ENCODE peak calls at places on chromosomes 2 and 18, in eight cellular contexts. O is ovary; G is dorsolateral prefrontal cortex; T is CD8-positive, alpha-beta T cell; H is GM23248; P is stomach; M is Karpas-422; S is upper lobe of left lung. A is an unnamed sample.
A peak's percentile ranks its signal among the peaks of the same experiment; 100 is the strongest.

GRCh38 chr2:141611981-141612380 is 518.8 kb downstream of the LRP1B start:
- DNase-seq in H (peak; percentile 29), S (no peak), T (no peak), M (no peak), G (no peak), O (no peak), P (no peak), A (no peak)

GRCh38 chr18:39007523-39007922 is 1441.9 kb upstream of the CELF4 start:
- DNase-seq in P (no peak), S (no peak), H (no peak), T (no peak), G (no peak), O (no peak), M (no peak), A (no peak)

GRCh38 chr18:14089781-14090180 is 42.5 kb downstream of the ZNF519 start:
- DNase-seq in M (no peak), P (no peak), S (no peak), H (peak; percentile 35), T (no peak), G (no peak), O (no peak), A (no peak)

GRCh38 chr18:12031836-12032235 is 50.5 kb downstream of the IMPA2 start:
- DNase-seq in M (no peak), G (no peak), O (peak; percentile 83), T (no peak), P (no peak), S (no peak), H (peak; percentile 94), A (no peak)

GRCh38 chr2:145691659-145692058 is 1171.7 kb upstream of the ZEB2 start:
- DNase-seq in S (no peak), O (no peak), P (no peak), M (no peak), T (no peak), H (no peak), G (no peak), A (no peak)

GRCh38 chr2:109715302-109715937 is 78.7 kb upstream of the RGPD5 start:
- DNase-seq in T (no peak), M (no peak), S (no peak), O (no peak), P (peak; percentile 50), H (peak; percentile 56), G (no peak), A (no peak)

GRCh38 chr2:128624956-128625355 is 306.3 kb upstream of the HS6ST1 start:
- DNase-seq in H (no peak), G (no peak), O (no peak), M (no peak), T (no peak), S (no peak), P (no peak), A (no peak)

GRCh38 chr2:31384771-31385276 is 29.7 kb downstream of the XDH start:
- DNase-seq in S (no peak), H (peak; percentile 98), M (no peak), T (peak; percentile 13), P (no peak), G (no peak), O (no peak), A (no peak)

GRCh38 chr2:233402774-233403173 is 48.5 kb downstream of the DGKD start:
- DNase-seq in S (no peak), G (no peak), P (peak; percentile 23), O (peak; percentile 1), T (no peak), H (no peak), M (no peak), A (no peak)

GRCh38 chr2:27442282-27442980 is at the start of gene KRTCAP3:
- DNase-seq in S (peak; percentile 75), O (peak; percentile 34), H (no peak), G (no peak), M (no peak), T (peak; percentile 72), P (peak; percentile 87), A (peak; percentile 56)

GRCh38 chr18:35038881-35039491 is 2.2 kb upstream of the MAPRE2 start:
- DNase-seq in H (no peak), P (no peak), M (peak; percentile 97), S (no peak), O (no peak), G (no peak), T (no peak), A (no peak)

GRCh38 chr18:60870261-60870966 is 462.8 kb upstream of the CDH20 start:
- DNase-seq in G (no peak), S (no peak), O (no peak), M (no peak), T (no peak), P (no peak), H (no peak), A (no peak)

GRCh38 chr2:133773862-133774674 is 205.8 kb upstream of the NCKAP5 start:
- DNase-seq in T (no peak), P (no peak), M (no peak), H (no peak), O (no peak), S (no peak), G (no peak), A (no peak)

GRCh38 chr2:10471956-10472355 is 23.8 kb upstream of the ODC1 start:
- DNase-seq in P (no peak), T (no peak), O (no peak), M (no peak), S (no peak), G (no peak), H (no peak), A (no peak)

GRCh38 chr2:234251326-234252271 is 201.1 kb downstream of the SPP2 start:
- DNase-seq in M (no peak), T (peak; percentile 4), P (no peak), O (no peak), G (no peak), H (peak; percentile 96), S (no peak), A (no peak)

GRCh38 chr18:79545714-79546113 is 133.9 kb upstream of the CTDP1 start:
- DNase-seq in G (no peak), H (no peak), S (peak; percentile 15), T (no peak), M (no peak), P (peak; percentile 17), O (no peak), A (no peak)

GRCh38 chr2:38934742-38935141 is 45.1 kb downstream of the ARHGEF33 start:
- DNase-seq in S (no peak), G (no peak), O (no peak), M (no peak), H (no peak), T (no peak), P (no peak), A (no peak)

GRCh38 chr2:159098815-159099455 is 130.5 kb downstream of the TANC1 start:
- DNase-seq in S (no peak), O (no peak), P (no peak), T (no peak), G (no peak), H (no peak), M (no peak), A (no peak)

GRCh38 chr2:195009202-195009601 is 647.8 kb upstream of the SLC39A10 start:
- DNase-seq in M (no peak), P (no peak), S (no peak), O (no peak), H (peak; percentile 71), T (no peak), G (no peak), A (no peak)

GRCh38 chr2:44674473-44675299 is 266.8 kb upstream of the SIX3 start:
- DNase-seq in P (no peak), G (no peak), M (no peak), T (no peak), O (no peak), S (no peak), H (no peak), A (peak; percentile 1)

GRCh38 chr18:961644-962355 is 57.1 kb downstream of the ADCYAP1 start:
- DNase-seq in H (peak; percentile 46), P (no peak), M (peak; percentile 75), S (no peak), G (no peak), T (peak; percentile 58), O (peak; percentile 64), A (peak; percentile 31)
- H3K4me3 ChIP-seq in H (peak overlapping the region; percentile 73), P (peak overlapping the region; percentile 19), M (no peak overlapping the region), S (no peak overlapping the region), G (peak overlapping the region; percentile 15), T (no peak overlapping the region), O (peak overlapping the region; percentile 41), A (peak overlapping the region; percentile 21)

GRCh38 chr2:96254592-96254991 is 11.2 kb downstream of the TMEM127 start:
- DNase-seq in O (no peak), T (no peak), G (no peak), H (no peak), P (no peak), M (no peak), S (no peak), A (no peak)
- H3K4me3 ChIP-seq in O (no peak overlapping the region), T (no peak overlapping the region), G (no peak overlapping the region), H (no peak overlapping the region), P (no peak overlapping the region), M (no peak overlapping the region), S (no peak overlapping the region), A (no peak overlapping the region)

GRCh38 chr2:74548285-74548918 is 5.3 kb downstream of the LOXL3 start:
- DNase-seq in M (no peak), T (no peak), G (no peak), O (no peak), H (peak; percentile 32), P (no peak), S (no peak), A (no peak)

GRCh38 chr2:74549685-74549971 is 4.1 kb downstream of the LOXL3 start:
- DNase-seq in S (no peak), P (no peak), O (no peak), G (no peak), T (no peak), H (peak; percentile 20), M (no peak), A (no peak)

GRCh38 chr2:74550231-74550630 is 3.5 kb downstream of the LOXL3 start:
- DNase-seq in M (no peak), S (no peak), O (no peak), H (no peak), G (no peak), T (no peak), P (no peak), A (no peak)

GRCh38 chr2:74551530-74551929 is 2.2 kb downstream of the LOXL3 start:
- DNase-seq in M (no peak), H (no peak), P (no peak), G (no peak), O (no peak), S (no peak), T (no peak), A (no peak)

GRCh38 chr2:74548919-74549684 is 4.6 kb downstream of the LOXL3 start:
- DNase-seq in T (no peak), O (peak; percentile 68), S (peak; percentile 76), M (no peak), H (peak; percentile 90), P (peak; percentile 70), G (peak; percentile 58), A (no peak)
- H3K4me3 ChIP-seq in T (peak overlapping the region; percentile 38), O (peak overlapping the region; percentile 40), S (peak overlapping the region; percentile 68), M (no peak overlapping the region), H (peak overlapping the region; percentile 69), P (peak overlapping the region; percentile 57), G (peak overlapping the region; percentile 68), A (peak overlapping the region; percentile 39)

DNA sequence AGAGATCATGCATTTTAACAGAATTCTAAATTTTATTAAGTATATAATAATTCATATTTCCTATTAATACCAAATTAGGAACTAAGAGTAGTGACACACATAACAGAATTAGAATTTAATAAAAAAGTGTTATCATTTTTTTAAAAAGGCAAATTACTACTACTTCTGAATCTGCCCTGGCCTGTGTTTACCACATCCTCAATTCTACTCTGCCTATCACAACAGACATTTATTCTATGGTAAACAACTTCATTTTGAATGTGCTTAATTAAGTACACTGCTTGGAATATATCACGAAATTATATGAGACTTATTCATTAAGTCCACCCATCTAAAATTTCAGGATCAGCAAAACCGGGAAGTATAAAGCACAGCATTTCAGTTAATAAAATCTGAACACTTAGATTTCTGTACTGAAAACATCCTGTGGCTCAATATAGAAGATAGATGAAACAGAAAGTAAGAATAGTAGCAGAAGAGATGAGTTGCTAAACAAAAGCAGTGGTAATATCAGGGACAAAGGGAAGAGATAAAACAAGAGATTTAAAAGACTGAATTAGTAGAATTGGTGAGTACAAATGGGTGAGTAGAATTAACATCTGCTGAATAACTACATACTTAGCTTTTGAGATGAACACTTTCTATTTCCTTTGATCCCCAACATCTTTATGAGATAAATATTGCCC is 3.7 kb downstream of the SMC6 start:
- DNase-seq in O (no peak), G (no peak), P (no peak), H (no peak), T (no peak), M (no peak), S (no peak), A (no peak)
- H3K4me3 ChIP-seq in O (no peak overlapping the region), G (no peak overlapping the region), P (no peak overlapping the region), H (no peak overlapping the region), T (no peak overlapping the region), M (peak overlapping the region; percentile 4), S (no peak overlapping the region), A (no peak overlapping the region)